ENCODE peak calls at places on chromosomes 4 and X, in eight cellular contexts. W, S, X, U, E, D, O and C are unnamed samples.

GRCh38 chr4:138507527-138507926 is 265.4 kb upstream of the SLC7A11 start:
- DNase-seq in W (no peak), S (no peak), X (no peak), U (peak), E (no peak), D (no peak), O (no peak), C (no peak)

GRCh38 chr4:169815606-169816005 is 57.9 kb upstream of the HPF1 start:
- DNase-seq in W (no peak), S (no peak), X (no peak), U (no peak), E (peak), D (no peak), O (peak), C (no peak)

GRCh38 chr4:57023104-57023503 is 44.4 kb downstream of the POLR2B start:
- DNase-seq in W (no peak), S (no peak), X (no peak), U (peak), E (peak), D (no peak), O (peak), C (no peak)

GRCh38 chrX:77937291-77937690 is 26.8 kb downstream of the ATP7A start:
- DNase-seq in W (no peak), S (no peak), X (no peak), U (no peak), E (peak), D (no peak), O (peak), C (no peak)

GRCh38 chr4:57157611-57158137 is 47.5 kb upstream of the IGFBP7 start:
- DNase-seq in W (no peak), S (no peak), X (peak), U (no peak), E (no peak), D (no peak), O (no peak), C (no peak)

GRCh38 chr4:184217569-184218131 is at the start of gene ENPP6:
- DNase-seq in W (no peak), S (no peak), X (no peak), U (no peak), E (no peak), D (no peak), O (no peak), C (no peak)

GRCh38 chr4:54484361-54484760 is 173.4 kb upstream of the KIT start:
- DNase-seq in W (no peak), S (no peak), X (no peak), U (no peak), E (no peak), D (no peak), O (no peak), C (no peak)

GRCh38 chr4:45693746-45694145 is 430.1 kb downstream of the GABRG1 start:
- DNase-seq in W (no peak), S (no peak), X (no peak), U (no peak), E (peak), D (no peak), O (no peak), C (no peak)

GRCh38 chr4:123481034-123481433 is 84.4 kb downstream of the SPRY1 start:
- DNase-seq in W (no peak), S (no peak), X (no peak), U (peak), E (peak), D (no peak), O (peak), C (no peak)

GRCh38 chrX:85627363-85627762 is 247.9 kb upstream of the POF1B start:
- DNase-seq in W (no peak), S (no peak), X (peak), U (peak), E (no peak), D (no peak), O (no peak), C (no peak)

GRCh38 chr4:52822583-52823477 is 39.3 kb upstream of the RASL11B start:
- DNase-seq in W (no peak), S (no peak), X (no peak), U (no peak), E (peak), D (no peak), O (peak), C (no peak)

GRCh38 chr4:81565137-81565870 is 93.6 kb upstream of the RASGEF1B start:
- DNase-seq in W (no peak), S (no peak), X (peak), U (peak), E (no peak), D (peak), O (peak), C (no peak)